ENCODE peak calls at places on chromosomes 1 and 21, in four cellular contexts. C, M, Q and J are unnamed samples.

GRCh38 chr1:56094168-56094567 is 485.2 kb downstream of the PLPP3 start:
- DNase-seq in C (no peak), M (no peak), Q (no peak), J (peak)

GRCh38 chr1:203381151-203381751 is 30.3 kb upstream of the FMOD start:
- DNase-seq in C (no peak), M (no peak), Q (no peak), J (no peak)

GRCh38 chr1:215583185-215583692 is 16.1 kb downstream of the KCTD3 start:
- DNase-seq in C (peak), M (no peak), Q (no peak), J (no peak)

GRCh38 chr1:113958691-113959090 is 20.6 kb upstream of the OLFML3 start:
- DNase-seq in C (no peak), M (no peak), Q (no peak), J (no peak)

GRCh38 chr1:157107702-157108101 is 8.1 kb upstream of the ETV3L start:
- DNase-seq in C (peak), M (no peak), Q (no peak), J (no peak)

GRCh38 chr1:162276493-162276892 is 100.2 kb downstream of the SPATA46 start:
- DNase-seq in C (peak), M (no peak), Q (peak), J (no peak)

GRCh38 chr1:47903723-47904122 is 93.5 kb downstream of the TRABD2B start:
- DNase-seq in C (no peak), M (no peak), Q (no peak), J (no peak)

GRCh38 chr1:18773753-18774152 is 85.7 kb downstream of the TAS1R2 start:
- DNase-seq in C (no peak), M (no peak), Q (no peak), J (no peak)

GRCh38 chr1:48223372-48224081 is 1.0 kb downstream of the SLC5A9 start:
- DNase-seq in C (no peak), M (no peak), Q (no peak), J (no peak)

GRCh38 chr1:160836981-160837557 is 25.6 kb downstream of the CD244 start:
- DNase-seq in C (no peak), M (no peak), Q (no peak), J (no peak)

GRCh38 chr1:233909195-233909594 is 4.7 kb downstream of the SLC35F3 start:
- DNase-seq in C (no peak), M (no peak), Q (peak), J (peak)

GRCh38 chr21:34202553-34203332 is 129.4 kb downstream of the MRPS6 start:
- DNase-seq in C (peak), M (no peak), Q (no peak), J (no peak)
- H3K4me3 ChIP-seq in C (peak), M (no peak), Q (peak), J (no peak)

GRCh38 chr1:112878321-112878720 is 77.7 kb downstream of the SLC16A1 start:
- DNase-seq in C (no peak), M (no peak), Q (no peak), J (no peak)

GRCh38 chr1:112877741-112878140 is 78.3 kb downstream of the SLC16A1 start:
- DNase-seq in C (no peak), M (no peak), Q (no peak), J (no peak)

GRCh38 chr1:112882271-112882744 is 73.7 kb downstream of the SLC16A1 start:
- DNase-seq in C (no peak), M (no peak), Q (no peak), J (no peak)

GRCh38 chr1:112879834-112880233 is 76.2 kb downstream of the SLC16A1 start:
- DNase-seq in C (no peak), M (no peak), Q (no peak), J (no peak)

DNA sequence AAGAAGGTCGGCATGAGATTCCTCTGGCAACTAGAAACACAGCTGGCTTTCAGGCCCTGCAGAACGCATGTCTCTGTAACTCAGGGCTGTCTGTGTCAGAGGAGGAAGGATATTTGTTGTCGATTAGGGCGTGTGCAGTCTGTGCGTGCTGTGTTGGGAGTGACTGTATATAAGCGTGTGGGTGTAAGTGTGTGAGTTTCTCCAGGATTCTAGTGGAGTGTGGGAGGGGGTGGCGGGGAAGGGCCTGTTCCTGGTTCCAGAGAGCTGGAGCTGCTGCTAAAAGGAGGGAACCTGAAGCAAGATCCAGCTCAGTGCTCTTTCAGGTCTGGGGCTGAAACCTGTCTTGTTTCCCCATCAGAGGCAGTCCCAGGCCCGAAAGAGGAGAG is 74.3 kb downstream of the SLC16A1 start:
- DNase-seq in C (no peak), M (no peak), Q (no peak), J (peak)
- H3K4me3 ChIP-seq in C (no peak), M (no peak), Q (no peak), J (no peak)

GRCh38 chr1:169115891-169116585 is 9.5 kb downstream of the ATP1B1 start:
- DNase-seq in C (peak), M (peak), Q (no peak), J (no peak)
- H3K4me3 ChIP-seq in C (no peak), M (no peak), Q (no peak), J (no peak)

DNA sequence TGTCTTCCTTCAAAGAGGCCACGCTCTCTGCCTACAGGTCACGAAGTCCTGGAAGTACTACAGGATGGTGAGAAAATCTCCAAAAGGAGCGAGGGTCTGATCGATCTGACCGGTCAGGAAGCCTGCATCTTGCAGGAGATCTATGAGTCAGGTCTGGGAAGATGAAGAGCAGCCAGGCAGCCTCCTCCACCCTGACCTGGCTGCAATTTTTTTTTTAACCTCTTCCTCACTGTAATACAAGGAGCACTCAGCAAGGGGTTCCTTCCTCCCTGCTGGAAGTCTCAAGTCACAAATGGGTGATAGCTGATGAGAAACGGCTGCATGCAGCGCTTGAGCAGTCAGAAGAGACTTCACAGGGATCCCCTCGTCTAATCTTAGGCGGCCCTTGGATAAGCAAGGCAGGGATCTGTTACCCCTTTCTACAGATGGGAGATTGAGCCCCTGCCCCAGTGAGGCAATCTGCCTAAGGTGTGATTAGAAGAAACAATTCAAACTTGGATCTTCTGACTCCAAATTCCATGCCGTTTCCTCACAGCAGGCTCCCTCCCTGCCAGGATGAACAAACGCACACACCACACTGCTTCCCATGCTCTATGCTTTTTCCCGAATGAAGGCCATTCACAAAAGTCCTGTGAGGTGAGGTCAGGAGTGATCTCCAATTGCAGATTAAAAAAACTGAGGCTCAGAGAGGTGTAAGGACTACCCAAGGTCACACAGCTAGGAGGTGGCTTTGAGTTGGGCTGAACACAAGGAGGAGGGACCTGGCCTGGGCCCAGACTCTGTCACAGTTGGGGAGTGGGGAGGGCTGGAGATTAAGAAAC is 48.3 kb downstream of the ECE1 start:
- DNase-seq in C (no peak), M (no peak), Q (no peak), J (no peak)
- H3K4me3 ChIP-seq in C (no peak), M (no peak), Q (no peak), J (no peak)

GRCh38 chr1:24693827-24694379 is 50.8 kb downstream of the SRRM1 start:
- DNase-seq in C (no peak), M (no peak), Q (no peak), J (no peak)
- H3K4me3 ChIP-seq in C (no peak), M (no peak), Q (no peak), J (no peak)

GRCh38 chr1:174946020-174946419 is 53.7 kb upstream of the CACYBP start:
- DNase-seq in C (no peak), M (no peak), Q (no peak), J (no peak)
- H3K4me3 ChIP-seq in C (no peak), M (no peak), Q (no peak), J (no peak)